ENCODE peak calls at places on chromosomes 6 and 20, in nine cellular contexts. One of them, this sample, is unnamed. For H3K9me3, H3K36me3 and H3K4me1, the result is how much of the 10 kb centered on the place peaks cover.

GRCh38 chr6:101397199-101397598 is 3.7 kb downstream of the GRIK2 start:
- DNase-seq in heart right ventricle: no peak
- DNase-seq in neural progenitor cell: peak
- DNase-seq in hepatocyte: no peak
- DNase-seq in mucosa of descending colon: no peak
- DNase-seq in tibial artery: no peak
- DNase-seq in GM23248: peak
- DNase-seq in lower lobe of right lung: no peak
- DNase-seq in uterus: no peak
- DNase-seq in this sample: no peak

GRCh38 chr6:169045486-169045885 is 208.2 kb downstream of the THBS2 start:
- DNase-seq in lower lobe of right lung: no peak
- DNase-seq in hepatocyte: no peak
- DNase-seq in uterus: no peak
- DNase-seq in mucosa of descending colon: no peak
- DNase-seq in GM23248: peak
- DNase-seq in neural progenitor cell: no peak
- DNase-seq in heart right ventricle: no peak
- DNase-seq in tibial artery: peak
- DNase-seq in this sample: no peak

GRCh38 chr6:166253277-166254229 is 54.6 kb downstream of the PRR18 start:
- DNase-seq in uterus: no peak
- DNase-seq in GM23248: peak
- DNase-seq in heart right ventricle: no peak
- DNase-seq in lower lobe of right lung: peak
- DNase-seq in hepatocyte: peak
- DNase-seq in tibial artery: no peak
- DNase-seq in neural progenitor cell: peak
- DNase-seq in mucosa of descending colon: peak
- DNase-seq in this sample: peak

GRCh38 chr20:577167-577791 is 32.8 kb downstream of the TCF15 start:
- DNase-seq in heart right ventricle: no peak
- DNase-seq in mucosa of descending colon: no peak
- DNase-seq in lower lobe of right lung: no peak
- DNase-seq in GM23248: peak
- DNase-seq in tibial artery: no peak
- DNase-seq in uterus: no peak
- DNase-seq in neural progenitor cell: peak
- DNase-seq in hepatocyte: no peak
- DNase-seq in this sample: no peak

GRCh38 chr6:73722318-73723060 is 26.5 kb downstream of the CD109 start:
- DNase-seq in GM23248: peak
- DNase-seq in mucosa of descending colon: no peak
- DNase-seq in neural progenitor cell: no peak
- DNase-seq in uterus: no peak
- DNase-seq in heart right ventricle: no peak
- DNase-seq in lower lobe of right lung: no peak
- DNase-seq in tibial artery: no peak
- DNase-seq in hepatocyte: no peak
- DNase-seq in this sample: no peak

GRCh38 chr20:15491564-15491963 is 1081.7 kb downstream of the KIF16B start:
- DNase-seq in uterus: no peak
- DNase-seq in tibial artery: no peak
- DNase-seq in lower lobe of right lung: no peak
- DNase-seq in GM23248: no peak
- DNase-seq in hepatocyte: peak
- DNase-seq in neural progenitor cell: peak
- DNase-seq in heart right ventricle: no peak
- DNase-seq in mucosa of descending colon: peak
- DNase-seq in this sample: no peak

GRCh38 chr6:32785781-32786533 is 22.6 kb upstream of the HLA-DQB2 start:
- DNase-seq in tibial artery: no peak
- DNase-seq in neural progenitor cell: peak
- DNase-seq in heart right ventricle: peak
- DNase-seq in lower lobe of right lung: no peak
- DNase-seq in GM23248: peak
- DNase-seq in uterus: no peak
- DNase-seq in mucosa of descending colon: peak
- DNase-seq in hepatocyte: peak
- DNase-seq in this sample: no peak

GRCh38 chr6:68194846-68195478 is 440.1 kb upstream of the ADGRB3 start:
- DNase-seq in GM23248: no peak
- DNase-seq in hepatocyte: no peak
- DNase-seq in heart right ventricle: no peak
- DNase-seq in tibial artery: no peak
- DNase-seq in mucosa of descending colon: no peak
- DNase-seq in uterus: no peak
- DNase-seq in lower lobe of right lung: no peak
- DNase-seq in neural progenitor cell: no peak
- DNase-seq in this sample: no peak

GRCh38 chr6:169912266-169913095 is 161.1 kb downstream of the ERMARD start:
- DNase-seq in lower lobe of right lung: no peak
- DNase-seq in neural progenitor cell: no peak
- DNase-seq in hepatocyte: no peak
- DNase-seq in heart right ventricle: no peak
- DNase-seq in uterus: no peak
- DNase-seq in mucosa of descending colon: no peak
- DNase-seq in GM23248: peak
- DNase-seq in tibial artery: no peak
- DNase-seq in this sample: no peak

GRCh38 chr6:116467096-116467495 is 5.9 kb downstream of the CALHM6 start:
- DNase-seq in neural progenitor cell: no peak
- DNase-seq in heart right ventricle: no peak
- DNase-seq in tibial artery: no peak
- DNase-seq in hepatocyte: no peak
- DNase-seq in GM23248: no peak
- DNase-seq in uterus: no peak
- DNase-seq in mucosa of descending colon: no peak
- DNase-seq in lower lobe of right lung: no peak
- DNase-seq in this sample: no peak

GRCh38 chr6:30518505-30518850 is 29.2 kb downstream of the HLA-E start:
- DNase-seq in mucosa of descending colon: no peak
- DNase-seq in GM23248: no peak
- DNase-seq in hepatocyte: no peak
- DNase-seq in heart right ventricle: no peak
- DNase-seq in lower lobe of right lung: no peak
- DNase-seq in uterus: no peak
- DNase-seq in neural progenitor cell: no peak
- DNase-seq in tibial artery: no peak
- DNase-seq in this sample: no peak

GRCh38 chr6:30515106-30515505 is 25.8 kb downstream of the HLA-E start:
- DNase-seq in GM23248: no peak
- DNase-seq in uterus: no peak
- DNase-seq in neural progenitor cell: peak
- DNase-seq in lower lobe of right lung: no peak
- DNase-seq in mucosa of descending colon: no peak
- DNase-seq in tibial artery: no peak
- DNase-seq in hepatocyte: no peak
- DNase-seq in heart right ventricle: no peak
- DNase-seq in this sample: no peak

GRCh38 chr6:30515967-30516753 is 26.9 kb downstream of the HLA-E start:
- DNase-seq in neural progenitor cell: peak
- DNase-seq in GM23248: peak
- DNase-seq in hepatocyte: peak
- DNase-seq in heart right ventricle: peak
- DNase-seq in lower lobe of right lung: peak
- DNase-seq in uterus: peak
- DNase-seq in tibial artery: peak
- DNase-seq in mucosa of descending colon: peak
- DNase-seq in this sample: peak

DNA sequence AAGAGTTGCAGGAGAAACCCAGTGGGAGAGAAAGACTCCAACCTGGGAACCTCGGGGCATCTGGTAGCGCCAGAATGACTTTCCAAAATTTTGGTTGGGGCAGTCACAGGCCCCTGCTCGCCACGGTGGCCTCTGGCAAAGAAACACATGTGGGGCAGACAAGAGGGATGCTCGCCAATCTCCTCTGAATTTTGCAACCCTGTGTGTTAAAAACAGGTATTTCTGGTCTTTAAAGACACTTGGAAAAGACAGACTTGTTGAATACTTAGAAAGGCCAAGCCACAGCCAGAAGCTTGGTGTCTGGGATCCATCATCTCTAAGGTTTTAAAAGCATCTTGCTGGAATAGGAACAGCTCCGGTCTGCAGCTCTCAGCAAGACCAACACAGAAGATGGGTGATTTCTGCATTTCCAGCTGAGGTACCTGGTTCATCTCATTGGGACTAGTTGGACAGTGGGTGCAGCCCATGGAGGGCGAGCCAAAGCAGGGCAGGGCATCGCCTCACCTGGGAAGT is 31.2 kb downstream of the HLA-E start:
- DNase-seq in GM23248: no peak
- DNase-seq in heart right ventricle: no peak
- DNase-seq in neural progenitor cell: no peak
- DNase-seq in tibial artery: no peak
- DNase-seq in mucosa of descending colon: no peak
- DNase-seq in lower lobe of right lung: no peak
- DNase-seq in hepatocyte: no peak
- DNase-seq in uterus: no peak
- DNase-seq in this sample: no peak
- H3K9me3 ChIP-seq in GM23248: under half
- H3K9me3 ChIP-seq in heart right ventricle: under half
- H3K9me3 ChIP-seq in neural progenitor cell: under half
- H3K9me3 ChIP-seq in tibial artery: under half
- H3K9me3 ChIP-seq in mucosa of descending colon: under half
- H3K9me3 ChIP-seq in lower lobe of right lung: under half
- H3K9me3 ChIP-seq in hepatocyte: under half
- H3K9me3 ChIP-seq in uterus: under half
- H3K9me3 ChIP-seq in this sample: under half

DNA sequence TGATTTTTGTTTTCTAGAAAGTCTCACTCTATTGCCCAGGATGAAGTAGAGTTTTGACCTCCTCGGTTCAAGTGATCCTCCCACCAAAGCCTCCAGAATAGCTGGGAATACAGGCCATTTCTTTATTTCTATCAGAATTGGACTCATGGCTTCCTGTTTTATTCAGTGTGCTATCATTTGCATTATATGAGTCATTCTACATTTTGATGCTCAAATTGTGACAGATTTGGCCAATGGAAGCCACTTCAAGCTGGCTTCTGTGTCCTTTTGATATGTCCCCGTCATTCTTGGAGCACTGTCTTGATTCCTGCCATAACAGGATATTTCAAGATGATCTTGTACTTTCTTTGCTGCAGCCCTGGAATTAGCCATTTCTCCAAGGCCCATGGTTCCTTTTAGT is 75.1 kb downstream of the CNBD2 start:
- DNase-seq in tibial artery: no peak
- DNase-seq in uterus: no peak
- DNase-seq in hepatocyte: no peak
- DNase-seq in GM23248: peak
- DNase-seq in mucosa of descending colon: no peak
- DNase-seq in neural progenitor cell: no peak
- DNase-seq in lower lobe of right lung: no peak
- DNase-seq in heart right ventricle: no peak
- DNase-seq in this sample: no peak
- H3K36me3 ChIP-seq in tibial artery: under half
- H3K36me3 ChIP-seq in uterus: under half
- H3K36me3 ChIP-seq in hepatocyte: under half
- H3K36me3 ChIP-seq in GM23248: under half
- H3K36me3 ChIP-seq in mucosa of descending colon: under half
- H3K36me3 ChIP-seq in neural progenitor cell: under half
- H3K36me3 ChIP-seq in lower lobe of right lung: under half
- H3K36me3 ChIP-seq in heart right ventricle: under half
- H3K36me3 ChIP-seq in this sample: under half

DNA sequence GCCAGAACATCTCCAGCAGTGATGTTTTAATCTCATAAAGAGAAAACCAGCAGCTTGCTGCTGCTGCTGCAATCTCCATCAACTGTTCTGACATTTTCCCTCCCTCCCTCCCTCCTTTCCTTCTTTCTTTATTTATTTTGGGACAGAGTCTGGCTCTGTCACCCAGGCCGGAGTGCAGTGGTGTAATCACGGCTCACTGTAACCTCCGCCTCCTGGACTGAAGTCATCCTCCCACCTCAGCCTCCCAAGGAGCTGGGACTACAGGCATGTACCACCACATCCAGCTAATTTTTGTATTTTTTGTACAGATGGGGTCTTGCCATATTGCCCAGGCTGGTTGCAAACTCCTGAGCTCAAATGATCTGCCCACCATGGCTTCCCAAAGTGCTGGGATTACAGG is 5.7 kb downstream of the ELOVL5 start:
- DNase-seq in neural progenitor cell: no peak
- DNase-seq in mucosa of descending colon: no peak
- DNase-seq in heart right ventricle: no peak
- DNase-seq in GM23248: no peak
- DNase-seq in uterus: no peak
- DNase-seq in hepatocyte: no peak
- DNase-seq in lower lobe of right lung: no peak
- DNase-seq in tibial artery: no peak
- DNase-seq in this sample: no peak
- H3K4me1 ChIP-seq in neural progenitor cell: under half
- H3K4me1 ChIP-seq in mucosa of descending colon: under half
- H3K4me1 ChIP-seq in heart right ventricle: under half
- H3K4me1 ChIP-seq in GM23248: under half
- H3K4me1 ChIP-seq in uterus: under half
- H3K4me1 ChIP-seq in hepatocyte: under half
- H3K4me1 ChIP-seq in lower lobe of right lung: under half
- H3K4me1 ChIP-seq in tibial artery: under half
- H3K4me1 ChIP-seq in this sample: under half

GRCh38 chr6:317068-317451 is 24.8 kb downstream of the DUSP22 start:
- DNase-seq in mucosa of descending colon: no peak
- DNase-seq in uterus: no peak
- DNase-seq in neural progenitor cell: no peak
- DNase-seq in GM23248: no peak
- DNase-seq in lower lobe of right lung: no peak
- DNase-seq in heart right ventricle: no peak
- DNase-seq in hepatocyte: no peak
- DNase-seq in tibial artery: no peak
- DNase-seq in this sample: peak

GRCh38 chr6:315921-316752 is 23.9 kb downstream of the DUSP22 start:
- DNase-seq in lower lobe of right lung: no peak
- DNase-seq in neural progenitor cell: no peak
- DNase-seq in hepatocyte: no peak
- DNase-seq in uterus: no peak
- DNase-seq in mucosa of descending colon: no peak
- DNase-seq in GM23248: no peak
- DNase-seq in tibial artery: no peak
- DNase-seq in heart right ventricle: no peak
- DNase-seq in this sample: peak

GRCh38 chr6:317452-318144 is 25.3 kb downstream of the DUSP22 start:
- DNase-seq in uterus: no peak
- DNase-seq in neural progenitor cell: no peak
- DNase-seq in tibial artery: no peak
- DNase-seq in mucosa of descending colon: no peak
- DNase-seq in GM23248: no peak
- DNase-seq in heart right ventricle: no peak
- DNase-seq in lower lobe of right lung: no peak
- DNase-seq in hepatocyte: no peak
- DNase-seq in this sample: peak

GRCh38 chr6:315226-315625 is 22.9 kb downstream of the DUSP22 start:
- DNase-seq in mucosa of descending colon: no peak
- DNase-seq in tibial artery: no peak
- DNase-seq in GM23248: no peak
- DNase-seq in heart right ventricle: no peak
- DNase-seq in neural progenitor cell: no peak
- DNase-seq in uterus: no peak
- DNase-seq in hepatocyte: no peak
- DNase-seq in lower lobe of right lung: no peak
- DNase-seq in this sample: no peak

DNA sequence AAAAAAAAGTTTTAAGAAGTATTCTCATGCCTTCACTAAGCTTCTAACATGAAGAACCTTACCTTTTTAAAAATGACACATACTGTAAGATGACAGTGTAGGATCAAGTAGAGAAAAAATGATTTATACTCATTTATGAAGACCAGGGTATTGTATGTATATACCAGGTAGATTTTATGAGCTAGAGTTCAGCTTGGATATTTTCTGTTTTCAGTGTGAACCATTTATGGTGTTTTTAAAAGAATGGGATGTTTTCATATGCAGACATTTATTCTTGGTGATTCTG is 24.4 kb downstream of the DUSP22 start:
- DNase-seq in GM23248: no peak
- DNase-seq in uterus: no peak
- DNase-seq in heart right ventricle: no peak
- DNase-seq in neural progenitor cell: no peak
- DNase-seq in tibial artery: no peak
- DNase-seq in hepatocyte: no peak
- DNase-seq in mucosa of descending colon: no peak
- DNase-seq in lower lobe of right lung: no peak
- DNase-seq in this sample: no peak
- H3K9me3 ChIP-seq in GM23248: under half
- H3K9me3 ChIP-seq in uterus: under half
- H3K9me3 ChIP-seq in heart right ventricle: under half
- H3K9me3 ChIP-seq in neural progenitor cell: under half
- H3K9me3 ChIP-seq in tibial artery: under half
- H3K9me3 ChIP-seq in hepatocyte: under half
- H3K9me3 ChIP-seq in mucosa of descending colon: under half
- H3K9me3 ChIP-seq in lower lobe of right lung: under half
- H3K9me3 ChIP-seq in this sample: under half

This sample was measured in Peyer's patch.